ENCODE peak calls at places on chromosomes 11 and 22, in ten cellular contexts. W is sigmoid colon, F is GM12878, A is spleen, H is esophagus muscularis mucosa, G is suprapubic skin, Z is upper lobe of left lung, N is transverse colon, I is Panc1, R is HCT116. D is an unnamed sample. For H3K27me3 and H3K4me1, the result is how much of the 10 kb centered on the place peaks cover.

GRCh38 chr11:21727102-21727501 is 465.8 kb upstream of the ANO5 start:
- DNase-seq in W (no peak), F (no peak), A (no peak), H (no peak), G (no peak), Z (no peak), N (no peak), I (no peak), R (no peak), D (no peak)

GRCh38 chr11:107720305-107720775 is 8.5 kb upstream of the SLN start:
- DNase-seq in W (no peak), F (no peak), A (no peak), H (no peak), G (no peak), Z (no peak), N (no peak), I (no peak), R (no peak), D (no peak)

GRCh38 chr11:116578971-116579687 is 193.7 kb downstream of the BUD13 start:
- DNase-seq in W (no peak), F (no peak), A (no peak), H (no peak), G (no peak), Z (no peak), N (no peak), I (no peak), R (no peak), D (no peak)

GRCh38 chr22:41952713-41953112 is 763 bp downstream of the SMIM45 start:
- DNase-seq in W (no peak), F (no peak), A (no peak), H (no peak), G (no peak), Z (no peak), N (no peak), I (no peak), R (no peak), D (no peak)

GRCh38 chr11:75959540-75959939 is 144.5 kb downstream of the UVRAG start:
- DNase-seq in W (no peak), F (no peak), A (no peak), H (no peak), G (no peak), Z (no peak), N (no peak), I (no peak), R (no peak), D (no peak)

GRCh38 chr22:20761536-20761935 is 12.4 kb upstream of the SERPIND1 start:
- DNase-seq in W (no peak), F (no peak), A (no peak), H (no peak), G (no peak), Z (no peak), N (no peak), I (no peak), R (no peak), D (no peak)

GRCh38 chr22:27982630-27983180 is 63.6 kb upstream of the PITPNB start:
- DNase-seq in W (no peak), F (no peak), A (no peak), H (no peak), G (peak), Z (peak), N (no peak), I (no peak), R (no peak), D (no peak)

GRCh38 chr11:68043349-68044144 is 4.7 kb downstream of the TCIRG1 start:
- DNase-seq in W (peak), F (no peak), A (peak), H (no peak), G (peak), Z (peak), N (no peak), I (no peak), R (no peak), D (no peak)

GRCh38 chr11:125082611-125083311 is 19.7 kb downstream of the SLC37A2 start:
- DNase-seq in W (no peak), F (no peak), A (no peak), H (no peak), G (no peak), Z (no peak), N (no peak), I (no peak), R (peak), D (no peak)

GRCh38 chr22:38707346-38707745 is 1.6 kb downstream of the GTPBP1 start:
- DNase-seq in W (no peak), F (no peak), A (no peak), H (no peak), G (no peak), Z (no peak), N (no peak), I (peak), R (no peak), D (no peak)

GRCh38 chr22:37884420-37884819 is 21.7 kb upstream of the MICALL1 start:
- DNase-seq in W (peak), F (no peak), A (no peak), H (no peak), G (no peak), Z (no peak), N (no peak), I (no peak), R (no peak), D (no peak)

GRCh38 chr11:34529643-34530042 is 16.0 kb upstream of the ELF5 start:
- DNase-seq in W (no peak), F (no peak), A (no peak), H (no peak), G (no peak), Z (no peak), N (no peak), I (no peak), R (no peak), D (no peak)

GRCh38 chr11:76424891-76425290 is 19.9 kb upstream of the EMSY start:
- DNase-seq in W (no peak), F (no peak), A (no peak), H (no peak), G (no peak), Z (no peak), N (no peak), I (no peak), R (no peak), D (no peak)

GRCh38 chr11:60345489-60345888 is 18.4 kb downstream of the MS4A6E start:
- DNase-seq in W (no peak), F (no peak), A (peak), H (no peak), G (no peak), Z (no peak), N (peak), I (no peak), R (peak), D (no peak)

GRCh38 chr11:117096140-117096972 is 1.9 kb downstream of the SIK3 start:
- DNase-seq in W (no peak), F (peak), A (no peak), H (no peak), G (no peak), Z (no peak), N (peak), I (no peak), R (no peak), D (no peak)

GRCh38 chr22:19723990-19724827 is 870 bp downstream of the GP1BB start:
- DNase-seq in W (no peak), F (no peak), A (no peak), H (no peak), G (no peak), Z (peak), N (no peak), I (no peak), R (no peak), D (no peak)

GRCh38 chr11:31641477-31642062 is 132.0 kb downstream of the ELP4 start:
- DNase-seq in W (no peak), F (no peak), A (no peak), H (no peak), G (no peak), Z (no peak), N (peak), I (no peak), R (peak), D (no peak)

GRCh38 chr11:134643519-134644042 is 231.5 kb upstream of the B3GAT1 start:
- DNase-seq in W (peak), F (no peak), A (no peak), H (no peak), G (no peak), Z (no peak), N (no peak), I (no peak), R (no peak), D (no peak)

GRCh38 chr11:117610045-117610444 is 187.0 kb downstream of the DSCAML1 start:
- DNase-seq in W (no peak), F (peak), A (no peak), H (no peak), G (no peak), Z (no peak), N (no peak), I (no peak), R (no peak), D (no peak)

DNA sequence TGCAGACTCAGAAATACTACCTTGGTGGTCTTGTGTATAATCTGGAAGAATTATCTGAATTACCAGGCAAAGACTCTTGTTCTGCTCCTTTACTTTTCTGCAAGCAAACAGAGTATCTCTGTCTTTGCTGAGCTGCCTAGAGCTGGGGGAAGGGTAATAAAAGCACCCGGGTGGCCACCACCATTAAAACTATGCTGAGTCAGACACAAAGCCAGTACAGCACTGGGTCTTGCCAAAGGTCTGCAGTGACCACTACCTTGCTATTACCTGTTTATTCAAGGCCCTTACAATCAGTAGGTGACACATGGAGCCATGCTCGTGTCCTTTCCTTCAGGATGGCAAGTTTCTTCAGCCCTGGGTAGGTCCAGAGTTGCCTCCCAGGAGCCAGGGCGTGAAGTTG is 420.6 kb upstream of the CNTN5 start:
- DNase-seq in W (no peak), F (no peak), A (no peak), H (no peak), G (no peak), Z (no peak), N (no peak), I (no peak), R (no peak), D (no peak)
- H3K27me3 ChIP-seq in W (under half), F (under half), A (under half), H (under half), G (under half), Z (under half), N (under half), I (under half), R (under half), D (under half)

DNA sequence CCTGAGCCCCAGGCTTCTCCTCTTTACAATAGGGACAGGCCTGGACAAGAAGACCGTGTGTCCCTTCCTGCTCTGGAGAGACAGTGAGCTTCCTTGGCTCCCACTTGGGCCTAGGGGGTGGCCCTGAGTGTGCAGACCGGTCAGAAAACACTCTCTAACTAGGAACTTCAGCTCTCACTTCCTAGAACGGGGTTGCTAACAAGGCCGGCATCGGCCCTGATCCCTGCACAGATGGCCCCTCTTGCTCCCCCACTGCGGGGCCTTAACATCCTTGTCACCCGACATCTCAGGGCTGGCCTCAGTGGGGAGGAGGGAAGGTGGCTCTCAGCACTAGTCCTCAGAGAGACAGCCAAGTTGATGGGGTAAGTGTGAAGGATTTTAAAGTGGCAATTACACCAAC is 406.9 kb downstream of the CTTN start:
- DNase-seq in W (no peak), F (no peak), A (no peak), H (no peak), G (no peak), Z (no peak), N (no peak), I (no peak), R (no peak), D (no peak)
- TF ChIP-seq POLR2AphosphoS5 in W (no peak), F (no peak), A (no peak), H (no peak), G (no peak), Z (no peak), N (no peak), I (no peak), R (no peak), D (no peak)

DNA sequence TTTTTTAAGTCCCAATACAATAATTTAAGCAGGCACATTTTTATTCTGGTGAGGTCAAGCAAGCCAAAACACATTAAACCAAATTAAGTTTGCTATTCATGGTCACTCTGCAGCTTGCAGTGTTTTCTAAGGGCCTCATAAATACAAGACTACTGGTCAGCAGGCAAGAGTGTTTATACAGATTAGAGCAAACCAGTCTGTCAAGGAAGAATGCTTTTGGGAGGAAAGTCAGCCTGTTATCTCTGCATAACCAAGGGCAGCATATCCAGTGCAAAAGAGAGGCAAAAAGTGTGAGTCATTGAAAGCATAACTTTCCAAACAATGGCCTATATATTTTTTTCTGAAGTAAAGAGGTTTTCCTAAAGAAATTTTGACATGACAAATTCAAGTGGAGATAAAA is 29.7 kb upstream of the CCDC34 start:
- DNase-seq in W (no peak), F (no peak), A (no peak), H (no peak), G (no peak), Z (no peak), N (no peak), I (no peak), R (no peak), D (no peak)
- H3K4me1 ChIP-seq in W (under half), F (under half), A (under half), H (under half), G (half or more), Z (under half), N (half or more), I (half or more), R (under half), D (under half)

GRCh38 chr11:64687641-64688533 is 35.1 kb downstream of the NRXN2 start:
- DNase-seq in W (no peak), F (no peak), A (no peak), H (no peak), G (no peak), Z (peak), N (no peak), I (no peak), R (no peak), D (no peak)

GRCh38 chr11:64685536-64685935 is 37.5 kb downstream of the NRXN2 start:
- DNase-seq in W (no peak), F (no peak), A (no peak), H (no peak), G (no peak), Z (peak), N (no peak), I (no peak), R (no peak), D (no peak)

GRCh38 chr11:64688534-64688982 is 34.4 kb downstream of the NRXN2 start:
- DNase-seq in W (peak), F (peak), A (peak), H (peak), G (peak), Z (peak), N (peak), I (peak), R (peak), D (peak)

GRCh38 chr11:64686466-64687175 is 36.4 kb downstream of the NRXN2 start:
- DNase-seq in W (no peak), F (no peak), A (no peak), H (no peak), G (no peak), Z (no peak), N (no peak), I (no peak), R (no peak), D (no peak)

GRCh38 chr11:64687204-64687603 is 35.8 kb downstream of the NRXN2 start:
- DNase-seq in W (peak), F (no peak), A (peak), H (no peak), G (no peak), Z (peak), N (no peak), I (no peak), R (no peak), D (no peak)
- H3K27me3 ChIP-seq in W (under half), F (under half), A (under half), H (under half), G (under half), Z (under half), N (under half), I (under half), R (under half), D (under half)

GRCh38 chr11:64974124-64974523 is 2.2 kb upstream of the MAJIN start:
- DNase-seq in W (no peak), F (no peak), A (no peak), H (no peak), G (no peak), Z (no peak), N (no peak), I (no peak), R (no peak), D (no peak)

GRCh38 chr11:64969209-64969608 is 2.7 kb downstream of the MAJIN start:
- DNase-seq in W (no peak), F (no peak), A (no peak), H (no peak), G (no peak), Z (no peak), N (peak), I (peak), R (no peak), D (no peak)

GRCh38 chr11:64970731-64971151 is 1.2 kb downstream of the MAJIN start:
- DNase-seq in W (no peak), F (no peak), A (no peak), H (no peak), G (no peak), Z (no peak), N (peak), I (no peak), R (no peak), D (no peak)

GRCh38 chr11:64967376-64967775 is 4.5 kb downstream of the MAJIN start:
- DNase-seq in W (no peak), F (no peak), A (no peak), H (no peak), G (no peak), Z (no peak), N (no peak), I (no peak), R (no peak), D (no peak)

GRCh38 chr11:64971421-64972233 is at the start of gene MAJIN:
- DNase-seq in W (peak), F (peak), A (peak), H (no peak), G (peak), Z (peak), N (peak), I (peak), R (no peak), D (peak)
- TF ChIP-seq POLR2AphosphoS5 in W (peak), F (no peak), A (peak), H (peak), G (no peak), Z (peak), N (peak), I (peak), R (no peak), D (no peak)

GRCh38 chr11:114073506-114074381 is 14.2 kb downstream of the ZBTB16 start:
- DNase-seq in W (peak), F (no peak), A (no peak), H (no peak), G (no peak), Z (no peak), N (no peak), I (no peak), R (no peak), D (no peak)

GRCh38 chr11:114074546-114075342 is 15.2 kb downstream of the ZBTB16 start:
- DNase-seq in W (peak), F (no peak), A (peak), H (no peak), G (no peak), Z (no peak), N (no peak), I (no peak), R (no peak), D (no peak)

GRCh38 chr11:114068327-114068726 is 8.8 kb downstream of the ZBTB16 start:
- DNase-seq in W (peak), F (no peak), A (no peak), H (no peak), G (no peak), Z (no peak), N (no peak), I (no peak), R (no peak), D (no peak)

GRCh38 chr11:114072978-114073377 is 13.5 kb downstream of the ZBTB16 start:
- DNase-seq in W (peak), F (no peak), A (no peak), H (no peak), G (no peak), Z (no peak), N (no peak), I (no peak), R (no peak), D (no peak)

GRCh38 chr11:114070464-114071139 is 11.1 kb downstream of the ZBTB16 start:
- DNase-seq in W (no peak), F (no peak), A (no peak), H (no peak), G (no peak), Z (no peak), N (no peak), I (no peak), R (no peak), D (no peak)
- H3K4me1 ChIP-seq in W (half or more), F (under half), A (under half), H (half or more), G (half or more), Z (half or more), N (under half), I (under half), R (under half), D (under half)

GRCh38 chr11:44453871-44454270 is 111.6 kb upstream of the CD82 start:
- DNase-seq in W (peak), F (no peak), A (no peak), H (no peak), G (no peak), Z (no peak), N (no peak), I (no peak), R (no peak), D (no peak)

GRCh38 chr11:44454686-44455085 is 110.8 kb upstream of the CD82 start:
- DNase-seq in W (no peak), F (no peak), A (no peak), H (no peak), G (no peak), Z (no peak), N (no peak), I (no peak), R (no peak), D (no peak)

GRCh38 chr11:44457862-44458261 is 107.6 kb upstream of the CD82 start:
- DNase-seq in W (no peak), F (no peak), A (no peak), H (no peak), G (no peak), Z (no peak), N (no peak), I (no peak), R (no peak), D (no peak)

GRCh38 chr11:44453213-44453612 is 112.2 kb upstream of the CD82 start:
- DNase-seq in W (no peak), F (no peak), A (no peak), H (no peak), G (no peak), Z (no peak), N (no peak), I (no peak), R (no peak), D (no peak)

DNA sequence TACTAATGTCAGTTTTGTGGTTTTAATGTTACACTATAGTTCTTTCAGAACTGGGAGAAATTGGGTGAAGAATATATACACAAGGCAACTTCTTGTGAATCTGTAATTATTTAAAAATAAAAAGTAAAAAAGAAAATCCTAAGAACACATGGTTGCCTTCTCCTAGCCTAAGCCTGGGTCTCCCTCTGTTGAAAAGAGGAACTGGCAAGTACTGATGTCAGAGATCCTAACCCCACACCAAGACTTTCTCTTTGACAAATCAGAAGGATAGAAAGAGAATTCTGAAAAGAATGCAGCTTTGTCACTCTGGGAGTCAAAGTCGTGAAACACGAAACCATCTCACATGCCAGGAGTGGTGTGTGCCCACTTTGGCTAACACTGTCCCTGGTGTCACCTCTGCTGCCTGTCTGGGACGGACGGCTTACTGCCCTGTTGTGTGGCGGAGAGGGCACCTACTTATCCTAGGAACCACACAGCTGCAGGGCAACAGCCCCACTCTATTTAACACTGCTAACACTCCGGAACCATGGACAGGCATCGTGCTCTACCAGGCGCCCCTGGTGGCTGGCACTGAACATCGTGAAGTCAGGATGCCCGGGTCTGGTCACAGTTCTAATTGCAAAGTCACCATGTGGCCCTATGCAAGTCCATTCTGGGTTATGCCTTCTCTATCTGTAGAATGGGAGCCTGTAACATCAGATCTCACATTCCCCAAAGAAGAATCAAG is 108.8 kb upstream of the CD82 start:
- DNase-seq in W (no peak), F (no peak), A (no peak), H (no peak), G (no peak), Z (no peak), N (no peak), I (no peak), R (peak), D (no peak)
- H3K27me3 ChIP-seq in W (under half), F (under half), A (under half), H (under half), G (under half), Z (under half), N (under half), I (under half), R (under half), D (under half)